ENCODE peak calls at places on chromosome 12, in five cellular contexts. U is GM12865, Z is endodermal cell, M is fibroblast of villous mesenchyme, I is IMR-90. R is an unnamed sample.

GRCh38 chr12:131000000-131000486 is 46.3 kb downstream of the ADGRD1 start:
- DNase-seq in I (no peak), M (no peak), U (no peak), Z (no peak), R (no peak)

GRCh38 chr12:56803750-56804149 is 40.6 kb downstream of the HSD17B6 start:
- DNase-seq in M (no peak), Z (no peak), I (no peak), U (no peak), R (no peak)

GRCh38 chr12:111033281-111034147 is 113.1 kb upstream of the MYL2 start:
- DNase-seq in I (no peak), Z (peak), U (no peak), M (no peak), R (peak)

GRCh38 chr12:6852651-6853354 is 853 bp downstream of the USP5 start:
- DNase-seq in I (peak), U (peak), Z (peak), M (peak), R (peak)

GRCh38 chr12:12803186-12803585 is 10.0 kb upstream of the DDX47 start:
- DNase-seq in Z (peak), I (peak), U (peak), M (peak), R (peak)

GRCh38 chr12:119664642-119665041 is 3.3 kb upstream of the PRKAB1 start:
- DNase-seq in Z (no peak), U (no peak), M (no peak), I (no peak), R (no peak)

GRCh38 chr12:53754196-53754595 is 2.4 kb upstream of the CISTR start:
- DNase-seq in I (no peak), U (no peak), M (no peak), Z (peak), R (no peak)

GRCh38 chr12:59736786-59737185 is 141.0 kb downstream of the SLC16A7 start:
- DNase-seq in M (peak), U (no peak), Z (peak), I (peak), R (peak)

GRCh38 chr12:5073838-5074237 is 30.2 kb downstream of the KCNA5 start:
- DNase-seq in I (peak), U (peak), Z (peak), M (peak), R (no peak)

GRCh38 chr12:76375470-76375869 is 27.3 kb upstream of the BBS10 start:
- DNase-seq in Z (no peak), M (no peak), I (peak), U (no peak), R (no peak)

GRCh38 chr12:111426341-111427185 is 20.8 kb downstream of the SH2B3 start:
- DNase-seq in U (no peak), I (peak), Z (no peak), M (no peak), R (no peak)

GRCh38 chr12:34290191-34290995 is 268.1 kb downstream of the ALG10 start:
- DNase-seq in I (no peak), M (no peak), U (no peak), Z (peak), R (no peak)

GRCh38 chr12:59408431-59408830 is 187.4 kb upstream of the SLC16A7 start:
- DNase-seq in Z (no peak), I (peak), M (no peak), U (no peak), R (peak)

GRCh38 chr12:17383321-17383720 is 706.7 kb downstream of the RERGL start:
- DNase-seq in U (no peak), Z (no peak), M (no peak), I (no peak), R (no peak)

GRCh38 chr12:3307419-3307818 is 183.6 kb upstream of the PRMT8 start:
- DNase-seq in I (no peak), U (no peak), Z (no peak), M (no peak), R (no peak)

GRCh38 chr12:119649202-119649808 is 18.6 kb upstream of the PRKAB1 start:
- DNase-seq in M (peak), U (no peak), I (no peak), Z (no peak), R (peak)

GRCh38 chr12:105382771-105383632 is 52.5 kb downstream of the C12orf75 start:
- DNase-seq in Z (peak), U (peak), I (peak), M (peak), R (peak)

GRCh38 chr12:94545937-94546771 is 86.5 kb upstream of the CEP83 start:
- DNase-seq in Z (peak), I (peak), U (peak), M (peak), R (peak)

GRCh38 chr12:43805149-43805856 is 814 bp downstream of the TWF1 start:
- DNase-seq in Z (no peak), I (no peak), M (peak), U (peak), R (no peak)

GRCh38 chr12:9736931-9737705 is 4.2 kb upstream of the CLECL1 start:
- DNase-seq in Z (no peak), I (no peak), M (peak), U (no peak), R (no peak)

GRCh38 chr12:10153271-10154144 is 18.4 kb downstream of the OLR1 start:
- DNase-seq in M (peak), Z (peak), I (peak), U (peak), R (peak)

GRCh38 chr12:121858662-121859572 is at the start of gene HPD:
- DNase-seq in I (peak), U (no peak), Z (peak), M (peak), R (peak)

GRCh38 chr12:52145228-52145940 is 46.4 kb downstream of the KRT80 start:
- DNase-seq in I (no peak), M (no peak), U (no peak), Z (peak), R (peak)

GRCh38 chr12:2679816-2680675 is 114.7 kb upstream of the FKBP4 start:
- DNase-seq in Z (peak), M (no peak), U (no peak), I (no peak), R (no peak)

GRCh38 chr12:64737539-64737938 is 21.7 kb downstream of the GNS start:
- DNase-seq in I (no peak), U (peak), M (no peak), Z (no peak), R (peak)

GRCh38 chr12:14810167-14810952 is 3.6 kb downstream of the SMCO3 start:
- DNase-seq in U (no peak), I (no peak), M (no peak), Z (no peak), R (no peak)

GRCh38 chr12:110039085-110039807 is 9.1 kb downstream of the C12orf76 start:
- DNase-seq in U (peak), Z (peak), M (peak), I (peak), R (peak)

GRCh38 chr12:113133036-113133435 is 2.5 kb downstream of the RASAL1 start:
- DNase-seq in U (no peak), M (no peak), Z (no peak), I (no peak), R (no peak)

GRCh38 chr12:93683410-93683809 is 6.2 kb downstream of the CRADD start:
- DNase-seq in M (no peak), Z (peak), I (no peak), U (no peak), R (no peak)

GRCh38 chr12:121827351-121828099 is 23.7 kb downstream of the SETD1B start:
- DNase-seq in Z (peak), I (no peak), U (no peak), M (no peak), R (no peak)

GRCh38 chr12:80356092-80356491 is 87.9 kb upstream of the PTPRQ start:
- DNase-seq in I (no peak), U (peak), Z (no peak), M (no peak), R (no peak)

GRCh38 chr12:99529966-99530365 is 117.6 kb upstream of the GARIN6 start:
- DNase-seq in I (peak), U (peak), Z (no peak), M (peak), R (no peak)

DNA sequence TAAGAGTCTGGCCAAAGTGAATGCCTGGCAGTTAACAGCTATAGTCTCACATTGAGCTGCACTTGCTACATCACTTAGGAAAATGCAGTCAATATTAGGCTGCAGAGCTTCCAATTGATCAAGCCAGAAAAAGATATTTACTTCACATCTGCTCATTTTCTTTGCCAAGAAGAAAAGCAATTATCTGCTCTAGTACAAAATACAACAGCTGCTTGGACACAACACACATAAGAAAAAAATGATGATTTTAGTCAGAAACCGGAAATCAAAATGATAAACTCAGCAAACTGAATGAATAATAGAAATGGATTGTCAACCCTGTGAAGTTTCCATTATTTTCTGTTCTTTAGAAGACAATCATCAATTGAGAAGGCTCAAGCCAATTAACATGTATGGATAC is 45.3 kb downstream of the TMTC1 start:
- DNase-seq in M (no peak), I (no peak), U (no peak), Z (no peak), R (no peak)
- H3K4me3 ChIP-seq in M (no peak), I (no peak), U (no peak), Z (no peak), R (no peak)

GRCh38 chr12:1656894-1657293 is 27.9 kb downstream of the WNT5B start:
- DNase-seq in I (no peak), Z (peak), M (no peak), U (no peak), R (no peak)
- TF ChIP-seq CTCF in I (no peak), Z (no peak), M (no peak), U (no peak), R (no peak)

GRCh38 chr12:49108958-49109404 is 1.7 kb downstream of the LMBR1L start:
- DNase-seq in U (no peak), M (peak), Z (no peak), I (peak), R (no peak)
- H3K4me3 ChIP-seq in U (no peak), M (peak), Z (peak), I (peak), R (no peak)

GRCh38 chr12:66036317-66036716 is 94.2 kb downstream of the LLPH start:
- DNase-seq in U (no peak), M (peak), Z (no peak), I (peak), R (peak)
- TF ChIP-seq CTCF in U (no peak), M (no peak), Z (no peak), I (peak), R (peak)

R was measured in epithelial cell of esophagus.